ENCODE peak calls at places on chromosome 2, in nine cellular contexts. D is SK-N-SH, P is HCT116, G is endothelial cell of umbilical vein, X is HepG2, S is WTC11, B is A549, J is K562, A is H1. C is an unnamed sample.

GRCh38 chr2:120332384-120332783 is 13.6 kb upstream of the INHBB start:
- DNase-seq in X (no peak), S (no peak), A (no peak), B (no peak), D (no peak), J (no peak), P (no peak), G (no peak), C (no peak)

GRCh38 chr2:237471457-237472186 is 15.4 kb upstream of the MLPH start:
- DNase-seq in A (peak), G (peak), D (peak), J (peak), P (peak), B (peak), X (peak), S (peak), C (peak)

GRCh38 chr2:84757648-84758047 is 123.2 kb downstream of the TRABD2A start:
- DNase-seq in S (no peak), G (no peak), A (no peak), B (no peak), J (no peak), D (no peak), X (no peak), P (no peak), C (no peak)

GRCh38 chr2:112481528-112482228 is at the start of gene TTL:
- DNase-seq in X (peak), J (peak), B (peak), P (no peak), S (peak), D (peak), A (peak), G (peak), C (peak)

GRCh38 chr2:191345788-191346187 is 100.6 kb downstream of the MYO1B start:
- DNase-seq in P (no peak), X (no peak), G (no peak), S (no peak), J (no peak), A (no peak), B (no peak), D (no peak), C (no peak)

GRCh38 chr2:216633616-216634316 is 546 bp downstream of the IGFBP2 start:
- DNase-seq in A (peak), B (peak), X (no peak), D (peak), G (peak), J (no peak), S (peak), P (no peak), C (peak)

GRCh38 chr2:134799936-134800335 is 38.5 kb upstream of the ACMSD start:
- DNase-seq in A (no peak), D (no peak), S (no peak), X (no peak), J (no peak), B (no peak), P (no peak), G (no peak), C (no peak)

GRCh38 chr2:67209107-67209506 is 188.0 kb upstream of the ETAA1 start:
- DNase-seq in P (no peak), X (no peak), B (no peak), G (peak), J (no peak), D (no peak), A (no peak), S (no peak), C (no peak)

GRCh38 chr2:100865819-100866462 is 46.0 kb downstream of the NPAS2 start:
- DNase-seq in A (no peak), X (peak), B (peak), G (peak), P (no peak), J (no peak), D (no peak), S (no peak), C (no peak)

GRCh38 chr2:207792244-207792785 is 22.6 kb upstream of the FZD5 start:
- DNase-seq in A (no peak), D (peak), J (peak), G (peak), B (peak), S (no peak), X (peak), P (peak), C (peak)

GRCh38 chr2:46308081-46308480 is 10.9 kb downstream of the EPAS1 start:
- DNase-seq in P (no peak), J (no peak), G (peak), S (no peak), A (no peak), X (no peak), B (no peak), D (no peak), C (no peak)

GRCh38 chr2:150619607-150620330 is 132.3 kb upstream of the RND3 start:
- DNase-seq in S (no peak), G (peak), B (no peak), P (no peak), J (no peak), X (no peak), D (no peak), A (no peak), C (no peak)

GRCh38 chr2:165827219-165827920 is 33.3 kb upstream of the GALNT3 start:
- DNase-seq in J (no peak), X (no peak), A (no peak), P (no peak), S (no peak), G (no peak), B (no peak), D (no peak), C (no peak)

GRCh38 chr2:237180225-237180624 is 94.5 kb downstream of the COPS8 start:
- DNase-seq in S (no peak), P (no peak), J (no peak), D (no peak), X (no peak), B (no peak), G (no peak), A (no peak), C (no peak)

GRCh38 chr2:209960676-209961630 is 41.5 kb upstream of the RPE start:
- DNase-seq in P (peak), X (peak), S (peak), G (peak), D (peak), A (peak), B (peak), J (peak), C (peak)

GRCh38 chr2:167783266-167784070 is 463.9 kb downstream of the STK39 start:
- DNase-seq in X (no peak), G (no peak), P (no peak), J (no peak), S (no peak), A (no peak), D (peak), B (no peak), C (no peak)

GRCh38 chr2:71832388-71832787 is 315.3 kb downstream of the CYP26B1 start:
- DNase-seq in P (no peak), X (no peak), D (no peak), J (no peak), B (no peak), A (no peak), G (no peak), S (no peak), C (no peak)

GRCh38 chr2:11505652-11506610 is 27.9 kb upstream of the GREB1 start:
- DNase-seq in P (peak), S (no peak), A (no peak), J (no peak), X (peak), B (no peak), D (no peak), G (no peak), C (no peak)

GRCh38 chr2:125564471-125564870 is 1091.5 kb upstream of the GYPC start:
- DNase-seq in A (no peak), B (no peak), D (no peak), X (no peak), J (no peak), G (no peak), P (no peak), S (no peak), C (no peak)

GRCh38 chr2:123532126-123532525 is 493.0 kb upstream of the CNTNAP5 start:
- DNase-seq in G (no peak), D (no peak), S (no peak), A (no peak), P (no peak), X (no peak), J (no peak), B (no peak), C (no peak)

GRCh38 chr2:6506311-6507258 is 359.1 kb downstream of the CMPK2 start:
- DNase-seq in J (no peak), S (no peak), P (peak), B (no peak), X (no peak), D (no peak), G (no peak), A (no peak), C (no peak)

GRCh38 chr2:55887906-55888625 is 35.5 kb downstream of the EFEMP1 start:
- DNase-seq in D (no peak), J (no peak), X (no peak), G (peak), A (no peak), S (no peak), B (peak), P (no peak), C (peak)

GRCh38 chr2:71456617-71457016 is 3.3 kb downstream of the DYSF start:
- DNase-seq in P (no peak), D (no peak), A (peak), X (no peak), G (no peak), S (no peak), B (no peak), J (no peak), C (peak)

GRCh38 chr2:88880441-88880953 is 189.0 kb downstream of the RPIA start:
- DNase-seq in A (no peak), P (peak), B (peak), S (peak), J (peak), G (peak), X (peak), D (peak), C (peak)

GRCh38 chr2:66584011-66584410 is 149.1 kb downstream of the MEIS1 start:
- DNase-seq in P (no peak), D (no peak), G (no peak), A (no peak), B (no peak), J (no peak), S (no peak), X (no peak), C (no peak)

GRCh38 chr2:9961014-9961413 is 9.5 kb downstream of the GRHL1 start:
- DNase-seq in D (peak), B (no peak), J (no peak), X (no peak), A (no peak), S (no peak), P (no peak), G (no peak), C (no peak)

GRCh38 chr2:3170792-3171455 is 206.7 kb downstream of the EIPR1 start:
- DNase-seq in G (no peak), X (no peak), S (no peak), D (peak), B (no peak), J (no peak), P (no peak), A (no peak), C (no peak)

GRCh38 chr2:39513641-39514094 is 76.6 kb upstream of the MAP4K3 start:
- DNase-seq in D (peak), S (peak), X (peak), J (peak), P (peak), A (no peak), G (peak), B (peak), C (peak)

GRCh38 chr2:45494275-45494977 is 116.6 kb downstream of the SRBD1 start:
- DNase-seq in S (no peak), J (peak), X (peak), A (no peak), B (peak), G (peak), P (peak), D (peak), C (peak)

GRCh38 chr2:37638973-37639372 is 32.5 kb downstream of the CDC42EP3 start:
- DNase-seq in D (no peak), G (no peak), S (no peak), J (no peak), B (no peak), A (no peak), P (no peak), X (no peak), C (no peak)

GRCh38 chr2:191714925-191715324 is 37.0 kb downstream of the NABP1 start:
- DNase-seq in P (no peak), D (no peak), B (no peak), G (no peak), S (no peak), A (no peak), J (no peak), X (no peak), C (no peak)

GRCh38 chr2:624551-625347 is 52.5 kb downstream of the TMEM18 start:
- DNase-seq in S (no peak), D (peak), X (no peak), B (no peak), J (no peak), G (no peak), A (no peak), P (no peak), C (no peak)

GRCh38 chr2:74391209-74391579 is 11.1 kb upstream of the DCTN1 start:
- DNase-seq in A (no peak), X (no peak), G (peak), J (no peak), B (peak), D (no peak), P (no peak), S (no peak), C (no peak)

GRCh38 chr2:48343571-48344440 is 186.1 kb upstream of the STON1 start:
- DNase-seq in P (no peak), B (peak), J (no peak), D (peak), A (no peak), X (peak), S (no peak), G (peak), C (no peak)

GRCh38 chr2:32008811-32009478 is 1.9 kb downstream of the MEMO1 start:
- DNase-seq in D (no peak), X (peak), G (peak), S (no peak), B (no peak), P (no peak), J (no peak), A (no peak), C (peak)
- TF ChIP-seq MAX in D (no peak), X (no peak), G (no peak), S (no peak), B (no peak), P (no peak), J (no peak), A (no peak), C (no peak)

GRCh38 chr2:163630836-163631235 is 105.0 kb downstream of the FIGN start:
- DNase-seq in B (no peak), X (no peak), P (no peak), S (no peak), G (no peak), A (no peak), J (no peak), D (no peak), C (no peak)
- TF ChIP-seq MAX in B (no peak), X (no peak), P (no peak), S (no peak), G (no peak), A (no peak), J (no peak), D (no peak), C (no peak)

GRCh38 chr2:126825306-126825705 is 73.4 kb upstream of the TEX51 start:
- DNase-seq in S (no peak), A (no peak), B (no peak), P (no peak), X (no peak), D (no peak), J (no peak), G (no peak), C (no peak)
- TF ChIP-seq MAX in S (no peak), A (no peak), B (no peak), P (no peak), X (no peak), D (no peak), J (no peak), G (no peak), C (no peak)

GRCh38 chr2:62307469-62308389 is 111.8 kb downstream of the B3GNT2 start:
- DNase-seq in D (no peak), G (no peak), P (no peak), X (no peak), A (no peak), J (no peak), S (no peak), B (no peak), C (no peak)
- TF ChIP-seq MAX in D (no peak), G (no peak), P (no peak), X (peak), A (no peak), J (no peak), S (no peak), B (no peak), C (no peak)

C was measured in NB4.